ENCODE peak calls at places on chromosomes 11 and 22, in seven cellular contexts. B, L, M, W, I, Y and O are unnamed samples.

GRCh38 chr11:17163296-17163695 is 44.5 kb downstream of the PIK3C2A start:
- DNase-seq in L (no peak), M (no peak), I (no peak), W (no peak), B (no peak), Y (no peak), O (no peak)

GRCh38 chr11:77761481-77761880 is 59.0 kb downstream of the RSF1 start:
- DNase-seq in W (no peak), L (no peak), B (no peak), I (no peak), M (no peak), Y (no peak), O (no peak)

GRCh38 chr11:11075515-11076171 is 217.8 kb upstream of the ZBED5 start:
- DNase-seq in M (no peak), I (no peak), L (no peak), W (no peak), B (peak), Y (no peak), O (no peak)

GRCh38 chr11:57487920-57488319 is 27.6 kb downstream of the SLC43A1 start:
- DNase-seq in I (no peak), Y (no peak), W (no peak), M (no peak), B (no peak), L (no peak), O (no peak)

GRCh38 chr11:117929568-117930207 is 486 bp upstream of the TMPRSS13 start:
- DNase-seq in Y (no peak), M (no peak), B (no peak), I (no peak), W (no peak), L (no peak), O (no peak)

GRCh38 chr11:11916981-11917399 is 75.2 kb downstream of the USP47 start:
- DNase-seq in L (no peak), W (peak), B (no peak), I (no peak), M (peak), Y (no peak), O (no peak)

GRCh38 chr11:70694371-70694770 is 296.0 kb downstream of the CTTN start:
- DNase-seq in Y (no peak), M (no peak), L (no peak), I (no peak), B (no peak), W (no peak), O (no peak)

GRCh38 chr11:45089845-45090499 is 56.5 kb upstream of the PRDM11 start:
- DNase-seq in M (no peak), W (no peak), Y (no peak), L (no peak), I (no peak), B (no peak), O (no peak)

GRCh38 chr22:30195245-30196140 is 51.1 kb downstream of the LIF start:
- DNase-seq in Y (no peak), I (no peak), B (no peak), W (peak), L (no peak), M (peak), O (no peak)

GRCh38 chr11:14774738-14775137 is 117.3 kb downstream of the CYP2R1 start:
- DNase-seq in B (no peak), I (no peak), Y (no peak), M (no peak), W (no peak), L (no peak), O (no peak)

GRCh38 chr22:24421428-24421931 is 5.9 kb upstream of the ADORA2A start:
- DNase-seq in M (no peak), Y (no peak), B (peak), I (no peak), W (peak), L (no peak), O (no peak)

GRCh38 chr11:26649884-26650283 is 72.0 kb downstream of the SLC5A12 start:
- DNase-seq in L (peak), Y (peak), M (peak), I (no peak), B (peak), W (peak), O (peak)

GRCh38 chr11:34065505-34066203 is 14.1 kb downstream of the CAPRIN1 start:
- DNase-seq in I (no peak), W (no peak), L (no peak), Y (no peak), M (no peak), B (no peak), O (no peak)

GRCh38 chr11:2086239-2087040 is 52.7 kb downstream of the IGF2 start:
- DNase-seq in L (no peak), M (peak), Y (peak), W (no peak), B (no peak), I (peak), O (peak)

GRCh38 chr11:13007702-13008435 is 1.2 kb upstream of the RASSF10 start:
- DNase-seq in Y (no peak), W (peak), L (peak), I (peak), M (no peak), B (no peak), O (peak)

GRCh38 chr11:67287355-67288197 is 1.5 kb upstream of the ANKRD13D start:
- DNase-seq in B (no peak), I (no peak), W (no peak), Y (peak), M (no peak), L (no peak), O (no peak)

GRCh38 chr22:44639891-44640617 is 62.0 kb upstream of the PRR5 start:
- DNase-seq in Y (no peak), I (peak), L (no peak), B (no peak), W (no peak), M (no peak), O (no peak)

GRCh38 chr11:12685229-12685628 is 11.0 kb downstream of the TEAD1 start:
- DNase-seq in L (no peak), I (no peak), W (no peak), B (no peak), M (no peak), Y (no peak), O (no peak)

GRCh38 chr22:46418827-46419226 is 83.3 kb downstream of the TRMU start:
- DNase-seq in M (no peak), I (no peak), B (no peak), Y (no peak), W (no peak), L (no peak), O (no peak)

GRCh38 chr11:57321388-57321995 is 3.3 kb downstream of the TNKS1BP1 start:
- DNase-seq in B (peak), I (no peak), W (no peak), M (no peak), Y (peak), L (peak), O (peak)

GRCh38 chr11:90855531-90855930 is 632.7 kb upstream of the CHORDC1 start:
- DNase-seq in I (no peak), W (no peak), M (no peak), Y (no peak), L (no peak), B (no peak), O (no peak)

GRCh38 chr11:69114362-69114761 is 41.4 kb upstream of the SMIM38 start:
- DNase-seq in M (no peak), Y (no peak), I (no peak), B (no peak), W (no peak), L (no peak), O (no peak)

GRCh38 chr22:25069426-25069757 is 116.9 kb downstream of the KIAA1671 start:
- DNase-seq in I (no peak), Y (no peak), W (no peak), M (no peak), B (no peak), L (no peak), O (no peak)

GRCh38 chr11:114061053-114062049 is 1.8 kb downstream of the ZBTB16 start:
- DNase-seq in B (peak), L (no peak), W (no peak), Y (peak), I (no peak), M (no peak), O (peak)

GRCh38 chr22:38793721-38794466 is at the start of gene DNAL4:
- DNase-seq in L (peak), I (peak), W (peak), Y (peak), M (peak), B (peak), O (peak)
- TF ChIP-seq POLR2A in L (peak), I (peak), W (peak), Y (no peak), M (no peak), B (peak), O (no peak)

GRCh38 chr22:38148252-38148651 is 33.4 kb downstream of the PLA2G6 start:
- DNase-seq in L (no peak), Y (peak), W (no peak), B (no peak), I (no peak), M (no peak), O (no peak)

GRCh38 chr22:38141574-38141973 is 31.1 kb upstream of the BAIAP2L2 start:
- DNase-seq in M (no peak), W (no peak), Y (peak), L (no peak), B (peak), I (no peak), O (no peak)

GRCh38 chr22:38139901-38140300 is 29.4 kb upstream of the BAIAP2L2 start:
- DNase-seq in Y (peak), L (no peak), W (no peak), B (no peak), M (no peak), I (no peak), O (no peak)

GRCh38 chr22:38142606-38143005 is 32.1 kb upstream of the BAIAP2L2 start:
- DNase-seq in M (no peak), L (no peak), W (no peak), Y (peak), B (no peak), I (no peak), O (no peak)

GRCh38 chr22:38144025-38144405 is 33.5 kb upstream of the BAIAP2L2 start:
- DNase-seq in L (no peak), W (peak), B (no peak), M (no peak), I (no peak), Y (no peak), O (no peak)
- TF ChIP-seq CTCF in L (no peak), W (peak), B (no peak), M (no peak), I (no peak), Y (no peak), O (no peak)

DNA sequence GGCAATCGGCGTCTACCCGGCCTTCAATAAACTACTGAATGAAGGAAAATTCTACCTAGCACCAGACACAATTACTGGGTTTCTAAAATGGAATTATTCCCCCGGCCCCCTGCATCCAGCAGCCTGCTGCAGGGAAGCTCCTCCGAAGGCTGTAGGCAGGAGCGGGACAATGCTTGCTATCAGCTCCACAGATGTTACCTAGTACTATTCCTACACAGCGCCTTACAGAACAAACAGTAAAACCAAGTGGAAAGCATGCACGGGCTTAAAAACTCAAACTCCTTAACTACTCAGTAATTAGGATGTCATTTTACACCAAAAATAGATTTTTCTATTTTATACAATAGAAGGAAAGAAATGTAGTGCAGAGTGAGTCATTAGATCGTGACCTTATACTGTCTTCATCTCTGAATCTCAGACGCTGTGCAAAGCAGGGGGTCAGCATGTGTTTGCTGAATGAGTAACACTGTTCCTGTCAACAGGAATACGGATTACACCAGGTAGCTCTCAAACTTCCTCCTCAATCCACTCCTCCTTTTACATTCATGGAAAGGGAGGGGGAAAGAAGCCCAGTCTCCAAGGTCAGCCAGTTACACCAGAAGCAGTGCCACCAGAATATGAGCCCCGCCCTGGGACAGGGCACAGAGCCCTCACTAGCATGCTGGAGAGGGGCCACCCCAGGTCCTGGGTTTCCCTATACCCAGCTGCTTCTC is 74.9 kb downstream of the PACSIN2 start:
- DNase-seq in I (no peak), M (peak), Y (no peak), W (peak), L (peak), B (no peak), O (peak)
- TF ChIP-seq POLR2AphosphoS5 in I (peak), M (peak), Y (peak), W (no peak), L (peak), B (no peak), O (peak)

DNA sequence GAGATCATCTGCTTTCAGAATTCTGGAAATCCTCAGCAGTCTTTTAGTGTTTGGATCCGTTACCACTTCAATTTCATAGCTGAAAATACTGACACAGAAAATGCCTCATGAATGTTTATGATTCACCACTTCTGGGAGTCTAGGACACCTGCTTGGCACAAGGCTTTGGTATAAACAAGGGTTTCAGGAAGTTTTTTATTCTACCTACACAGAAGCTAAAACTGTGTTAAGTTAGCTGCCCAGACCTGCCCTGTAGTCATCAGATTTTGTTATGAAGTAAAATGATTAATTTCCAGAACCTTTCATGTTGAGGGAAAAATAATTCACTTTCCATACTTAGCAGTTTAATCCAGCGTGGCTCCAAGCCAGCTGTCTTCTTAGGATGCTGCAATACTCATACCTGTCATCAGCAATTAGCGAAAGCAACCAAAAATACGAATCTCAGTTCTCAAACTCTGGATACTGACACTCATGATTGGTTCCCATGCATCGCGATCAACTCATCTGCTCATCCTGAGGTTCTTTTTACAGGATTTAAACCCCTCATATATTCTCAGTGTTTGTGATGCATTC is 458.5 kb upstream of the CCDC90B start:
- DNase-seq in I (no peak), B (no peak), Y (no peak), L (no peak), M (no peak), W (no peak), O (no peak)
- TF ChIP-seq POLR2A in I (no peak), B (no peak), Y (no peak), L (no peak), M (no peak), W (no peak), O (no peak)

DNA sequence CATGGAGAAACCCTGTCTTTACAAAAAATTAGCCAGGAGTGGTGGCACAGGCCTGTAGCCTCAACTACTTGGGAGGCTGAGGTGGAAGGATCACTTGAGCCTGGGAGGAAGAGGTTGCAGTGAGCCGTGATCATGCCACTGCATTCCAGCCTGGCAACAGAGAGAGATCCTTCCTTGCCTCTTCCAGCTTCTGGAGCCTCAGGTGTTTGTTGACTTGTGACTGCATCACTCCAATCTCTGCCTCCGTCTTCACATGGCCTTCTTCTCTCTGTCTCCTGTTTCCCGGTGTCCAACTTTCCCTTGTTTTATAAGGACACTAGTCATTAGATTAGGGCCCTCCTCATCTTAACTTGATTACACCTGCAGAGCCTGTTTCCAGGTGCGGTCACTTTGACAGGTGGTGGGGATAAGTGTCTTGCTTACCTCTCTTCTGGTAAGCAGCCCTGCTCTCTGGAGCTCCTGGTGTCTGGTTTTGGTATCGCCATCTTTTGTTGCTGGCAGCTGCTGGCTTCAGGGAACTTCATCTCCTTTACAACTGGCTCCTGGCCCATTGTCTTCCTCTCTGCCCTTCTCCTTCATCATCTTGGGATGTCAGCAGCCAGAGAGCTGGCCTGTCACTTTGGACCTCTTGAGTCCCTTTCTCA is 8.2 kb upstream of the USP2 start:
- DNase-seq in L (no peak), M (no peak), B (peak), I (no peak), Y (no peak), W (no peak), O (no peak)
- TF ChIP-seq CTCF in L (no peak), M (no peak), B (peak), I (no peak), Y (no peak), W (peak), O (peak)

GRCh38 chr11:7665473-7666291 is 7.6 kb downstream of the CYB5R2 start:
- DNase-seq in L (peak), B (peak), W (peak), I (no peak), M (peak), Y (peak), O (peak)
- TF ChIP-seq POLR2AphosphoS5 in L (peak), B (no peak), W (no peak), I (no peak), M (no peak), Y (no peak), O (no peak)

DNA sequence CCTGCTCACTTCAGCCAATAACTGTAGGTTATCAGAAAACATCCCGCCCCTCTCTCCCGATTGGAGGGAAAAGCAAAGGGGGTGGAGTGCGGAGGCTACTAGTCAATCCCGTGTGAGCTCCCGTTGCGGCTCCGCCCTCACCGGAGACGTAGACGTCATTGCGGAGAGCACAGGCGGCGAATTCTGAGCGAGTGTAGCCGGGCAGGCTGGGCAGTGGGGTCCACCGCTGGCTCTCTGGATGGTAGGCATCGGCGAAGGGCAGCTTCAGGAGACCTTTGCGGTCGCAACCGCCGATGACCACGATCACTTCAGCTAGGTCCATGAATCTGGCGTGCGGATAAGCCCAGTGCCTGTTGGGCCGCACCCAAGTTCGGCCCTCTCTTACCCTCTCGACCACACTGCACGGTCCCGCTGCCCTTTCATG is 4.7 kb downstream of the KLHL35 start:
- DNase-seq in I (peak), Y (peak), M (peak), L (peak), W (peak), B (peak), O (peak)
- TF ChIP-seq POLR2A in I (no peak), Y (peak), M (no peak), L (peak), W (peak), B (no peak), O (peak)

GRCh38 chr11:99682646-99683045 is 661.9 kb downstream of the CNTN5 start:
- DNase-seq in I (no peak), B (no peak), M (no peak), L (no peak), Y (no peak), W (no peak), O (no peak)

GRCh38 chr11:99683933-99684332 is 663.2 kb downstream of the CNTN5 start:
- DNase-seq in M (no peak), L (no peak), Y (no peak), I (no peak), B (no peak), W (no peak), O (no peak)

GRCh38 chr11:99682171-99682570 is 661.4 kb downstream of the CNTN5 start:
- DNase-seq in M (no peak), W (no peak), I (no peak), Y (no peak), L (no peak), B (no peak), O (no peak)

GRCh38 chr11:99686838-99687237 is 666.1 kb downstream of the CNTN5 start:
- DNase-seq in I (no peak), W (no peak), B (no peak), Y (no peak), M (no peak), L (no peak), O (no peak)

GRCh38 chr11:99687320-99687719 is 666.6 kb downstream of the CNTN5 start:
- DNase-seq in B (no peak), W (no peak), Y (no peak), I (no peak), M (no peak), L (no peak), O (no peak)
- TF ChIP-seq CTCF in B (no peak), W (no peak), Y (no peak), I (no peak), M (no peak), L (no peak), O (no peak)